ENCODE peak calls at places on chromosome 5, in ten cellular contexts. W is fibroblast of lung, Y is Karpas-422, P is stomach, C is spleen, N is colonic mucosa, K is adrenal gland, R is body of pancreas, O is small intestine, H is HepG2. J is an unnamed sample. For H3K36me3, the result is how much of the 10 kb centered on the place peaks cover.

GRCh38 chr5:41748631-41749030 is 121.6 kb downstream of the OXCT1 start:
- DNase-seq in R (no peak), K (no peak), O (no peak), P (no peak), N (no peak), H (no peak), W (peak), C (no peak), Y (no peak), J (no peak)

GRCh38 chr5:57298985-57299491 is 125.2 kb downstream of the GPBP1 start:
- DNase-seq in K (peak), N (peak), P (no peak), C (no peak), H (peak), O (peak), W (peak), R (peak), Y (peak), J (no peak)

GRCh38 chr5:14676320-14676719 is 11.8 kb downstream of the OTULIN start:
- DNase-seq in K (peak), H (no peak), O (peak), P (peak), N (no peak), R (peak), W (peak), Y (no peak), C (no peak), J (peak)

GRCh38 chr5:53607896-53608295 is 47.5 kb downstream of the NDUFS4 start:
- DNase-seq in Y (no peak), R (no peak), H (no peak), C (no peak), W (peak), K (no peak), N (no peak), P (no peak), O (no peak), J (no peak)

GRCh38 chr5:87277279-87277835 is 9.7 kb downstream of the RASA1 start:
- DNase-seq in K (no peak), O (no peak), Y (no peak), P (no peak), C (no peak), H (no peak), R (no peak), W (no peak), N (no peak), J (no peak)

GRCh38 chr5:120677481-120677880 is 213.4 kb downstream of the PRR16 start:
- DNase-seq in O (no peak), H (no peak), W (peak), C (no peak), P (no peak), R (no peak), Y (no peak), N (no peak), K (no peak), J (no peak)

GRCh38 chr5:101943784-101944183 is 352.3 kb downstream of the SLCO4C1 start:
- DNase-seq in Y (peak), W (no peak), K (no peak), N (no peak), P (no peak), C (no peak), H (no peak), O (no peak), R (no peak), J (no peak)

GRCh38 chr5:142356318-142356715 is 31.5 kb upstream of the SPRY4 start:
- DNase-seq in H (no peak), P (no peak), Y (no peak), K (no peak), R (no peak), O (no peak), C (no peak), W (peak), N (no peak), J (no peak)

DNA sequence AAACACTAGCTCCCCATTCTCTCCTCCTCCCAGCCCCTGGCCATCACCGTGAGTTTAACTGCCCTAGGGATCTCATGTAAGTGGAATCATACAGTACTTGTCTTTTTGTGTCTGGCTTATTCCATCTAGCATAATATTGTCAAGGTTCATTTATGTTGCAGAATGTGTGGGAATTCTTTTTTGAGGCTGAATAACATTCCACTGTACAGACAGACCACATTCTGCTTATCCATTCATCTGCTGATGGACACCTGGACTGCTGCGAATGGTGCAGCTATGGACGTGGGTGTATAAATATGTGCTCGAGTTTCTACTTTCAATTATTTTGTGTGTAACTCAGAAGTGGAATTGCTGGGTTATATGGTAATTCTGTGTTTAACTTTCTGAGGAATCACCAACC is 70.6 kb downstream of the DAP start:
- DNase-seq in W (no peak), N (no peak), C (no peak), R (no peak), O (no peak), K (no peak), H (no peak), Y (no peak), P (no peak), J (no peak)
- H3K27ac ChIP-seq in W (no peak), N (no peak), C (no peak), R (no peak), O (no peak), K (no peak), H (no peak), Y (peak), P (no peak), J (no peak)

GRCh38 chr5:113217619-113218184 is 217.1 kb downstream of the TSSK1B start:
- DNase-seq in N (no peak), P (no peak), R (no peak), Y (no peak), K (no peak), H (no peak), O (no peak), C (no peak), W (no peak), J (no peak)
- H3K4me3 ChIP-seq in N (no peak), P (no peak), R (no peak), Y (no peak), K (no peak), H (no peak), O (no peak), C (no peak), W (no peak), J (no peak)

DNA sequence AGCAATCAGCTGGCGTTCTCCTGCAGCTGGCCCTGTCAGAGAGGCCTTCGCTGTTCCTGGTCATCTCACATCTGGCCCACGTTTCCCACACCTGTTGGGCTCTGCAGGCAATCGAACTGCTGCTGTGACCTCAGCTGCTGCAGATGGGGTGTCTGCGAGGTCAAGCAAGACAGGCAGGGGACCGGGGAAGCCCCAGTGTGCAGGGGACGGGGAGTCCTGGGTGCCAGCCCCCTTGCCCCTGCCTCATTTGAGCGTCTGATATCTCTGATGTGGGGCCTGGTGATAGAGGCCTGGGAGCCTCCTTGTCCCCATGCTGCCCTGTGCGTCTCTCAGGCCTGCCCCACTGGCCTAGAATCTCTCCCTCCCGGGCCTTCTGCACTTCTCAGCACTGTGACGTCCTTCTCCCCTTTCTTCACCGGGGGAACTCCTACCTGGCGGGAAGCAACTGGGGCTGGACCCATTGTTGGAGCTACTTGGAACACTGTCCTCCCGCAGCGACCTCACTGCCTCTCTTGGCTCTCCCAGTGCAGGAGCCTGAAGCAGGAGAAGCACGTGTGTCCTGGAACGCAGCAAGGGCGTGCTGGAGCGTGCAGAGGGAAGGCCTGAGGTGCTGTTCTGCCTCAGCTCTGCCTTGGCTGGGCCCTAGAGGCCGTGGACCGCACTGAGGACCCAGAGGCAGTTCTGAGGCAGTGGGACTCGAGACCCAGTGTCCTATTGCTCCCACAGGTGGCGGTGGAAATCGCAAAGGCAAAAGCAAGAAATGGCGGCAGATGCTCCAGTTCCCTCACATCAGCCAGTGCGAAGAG is 3.9 kb downstream of the GRK6 start:
- DNase-seq in Y (peak), O (no peak), R (no peak), K (no peak), N (no peak), H (no peak), W (no peak), C (peak), P (no peak), J (no peak)
- H3K36me3 ChIP-seq in Y (under half), O (under half), R (under half), K (under half), N (under half), H (under half), W (under half), C (under half), P (under half), J (half or more)

DNA sequence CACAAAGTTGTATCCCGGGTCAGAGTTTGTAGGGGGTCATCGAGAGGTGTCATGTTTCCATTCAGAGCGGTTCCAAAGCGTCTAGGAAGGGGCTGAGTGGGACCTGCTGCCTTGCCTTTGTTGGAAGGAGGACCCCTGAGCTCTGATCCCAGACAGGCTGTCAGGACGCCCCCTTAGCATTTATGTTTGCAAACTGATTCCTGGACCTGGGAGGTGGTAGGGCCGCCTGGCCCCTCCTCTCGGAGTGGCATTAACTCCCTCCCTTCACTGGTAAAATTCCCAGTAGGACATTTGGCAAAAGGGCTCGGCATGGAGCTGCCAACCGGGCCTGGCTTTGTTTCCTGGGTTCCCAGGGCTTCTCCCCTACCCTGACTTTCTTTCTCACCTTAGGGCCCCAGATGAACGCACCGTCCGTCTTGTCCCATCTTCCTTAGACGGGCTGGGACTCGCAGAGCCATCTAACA is 2.5 kb downstream of the JADE2 start:
- DNase-seq in W (no peak), Y (no peak), N (peak), R (peak), H (no peak), C (no peak), P (peak), O (no peak), K (no peak), J (no peak)
- H3K27ac ChIP-seq in W (peak), Y (peak), N (peak), R (peak), H (peak), C (peak), P (peak), O (peak), K (peak), J (peak)

GRCh38 chr5:150284311-150284710 is 5.3 kb downstream of the CAMK2A start:
- DNase-seq in N (no peak), O (no peak), R (no peak), C (peak), K (no peak), P (no peak), W (no peak), Y (no peak), H (no peak), J (no peak)

GRCh38 chr5:150285114-150285513 is 4.5 kb downstream of the CAMK2A start:
- DNase-seq in H (no peak), W (no peak), Y (no peak), K (no peak), R (no peak), O (no peak), P (no peak), C (peak), N (no peak), J (no peak)

GRCh38 chr5:150286820-150287219 is 2.8 kb downstream of the CAMK2A start:
- DNase-seq in P (no peak), C (peak), R (peak), W (no peak), O (peak), K (no peak), Y (peak), N (no peak), H (peak), J (no peak)

GRCh38 chr5:150281987-150282386 is 7.6 kb downstream of the CAMK2A start:
- DNase-seq in Y (no peak), O (no peak), W (no peak), H (no peak), R (no peak), P (no peak), K (no peak), C (peak), N (no peak), J (no peak)

GRCh38 chr5:150283904-150284303 is 5.7 kb downstream of the CAMK2A start:
- DNase-seq in P (no peak), O (no peak), K (no peak), W (no peak), R (no peak), C (no peak), Y (no peak), N (no peak), H (no peak), J (no peak)
- H3K4me3 ChIP-seq in P (no peak), O (no peak), K (no peak), W (no peak), R (no peak), C (no peak), Y (no peak), N (no peak), H (no peak), J (no peak)

DNA sequence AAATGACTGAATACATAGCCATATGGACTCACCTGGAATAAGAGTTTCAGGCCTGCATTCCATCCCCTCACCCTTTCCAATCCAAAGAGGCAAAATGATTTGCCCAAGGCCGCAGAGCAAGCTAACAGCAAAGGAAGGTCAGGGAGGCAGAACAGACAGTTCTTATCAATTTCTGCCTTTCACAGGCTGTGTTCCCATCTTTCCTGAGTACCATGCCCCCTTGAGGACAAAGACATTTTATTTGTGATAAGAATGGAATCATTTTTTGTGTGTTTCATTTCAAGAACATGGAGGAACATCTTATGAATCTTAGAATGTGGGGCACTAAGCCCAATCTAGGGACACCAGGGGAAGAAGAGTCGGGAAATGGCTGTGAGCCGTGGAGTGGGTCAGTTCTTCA is 13.9 kb downstream of the LHFPL2 start:
- DNase-seq in K (peak), W (peak), R (no peak), O (no peak), H (no peak), C (no peak), N (no peak), P (no peak), Y (no peak), J (no peak)
- H3K36me3 ChIP-seq in K (under half), W (under half), R (under half), O (under half), H (under half), C (under half), N (under half), P (under half), Y (under half), J (under half)

GRCh38 chr5:107670927-107671741 is at the start of gene EFNA5:
- DNase-seq in P (peak), R (peak), N (peak), K (peak), Y (peak), C (peak), W (peak), H (no peak), O (peak), J (peak)
- H3K27ac ChIP-seq in P (peak), R (no peak), N (peak), K (no peak), Y (no peak), C (peak), W (peak), H (no peak), O (no peak), J (peak)